ENCODE peak calls at places on chromosomes 5 and 9, in four cellular contexts. D is SIG-M5, B is G401, R is BJ. S is an unnamed sample.

GRCh38 chr9:91197232-91198181 is 164.2 kb downstream of the AUH start:
- DNase-seq in D (no peak), B (no peak), R (peak; percentile 89), S (peak; percentile 88)

GRCh38 chr5:10328323-10328722 is 20.6 kb upstream of the CMBL start:
- DNase-seq in D (no peak), B (no peak), R (no peak), S (no peak)

GRCh38 chr9:19154135-19154612 is 26.9 kb upstream of the PLIN2 start:
- DNase-seq in D (peak; percentile 47), B (no peak), R (no peak), S (peak; percentile 95)

GRCh38 chr5:110510146-110510545 is 216.3 kb downstream of the TMEM232 start:
- DNase-seq in D (no peak), B (no peak), R (no peak), S (no peak)

GRCh38 chr5:60687927-60688720 is 11.8 kb downstream of the DEPDC1B start:
- DNase-seq in D (no peak), B (peak; percentile 20), R (no peak), S (no peak)

GRCh38 chr5:103402861-103403260 is 144.3 kb downstream of the MACIR start:
- DNase-seq in D (no peak), B (no peak), R (no peak), S (no peak)

GRCh38 chr5:68432682-68433081 is 217.1 kb downstream of the PIK3R1 start:
- DNase-seq in D (no peak), B (no peak), R (no peak), S (no peak)

GRCh38 chr5:168734657-168735344 is 155.6 kb upstream of the PANK3 start:
- DNase-seq in D (no peak), B (peak; percentile 18), R (no peak), S (no peak)

GRCh38 chr5:126645132-126645531 is 44.4 kb downstream of the PHAX start:
- DNase-seq in D (no peak), B (no peak), R (no peak), S (no peak)

GRCh38 chr5:139492700-139493192 is 10.2 kb upstream of the STING1 start:
- DNase-seq in D (no peak), B (no peak), R (no peak), S (no peak)

GRCh38 chr9:123742009-123742767 is 187.7 kb downstream of the DENND1A start:
- DNase-seq in D (no peak), B (peak; percentile 54), R (no peak), S (no peak)

GRCh38 chr5:135178476-135179155 is 144.6 kb upstream of the PITX1 start:
- DNase-seq in D (no peak), B (no peak), R (no peak), S (no peak)

GRCh38 chr5:122263352-122264030 is 48.5 kb upstream of the SNCAIP start:
- DNase-seq in D (no peak), B (no peak), R (no peak), S (no peak)

GRCh38 chr5:132017738-132018625 is 6.5 kb upstream of the ACSL6 start:
- DNase-seq in D (no peak), B (no peak), R (no peak), S (no peak)

GRCh38 chr5:69046375-69046957 is 47.3 kb upstream of the SLC30A5 start:
- DNase-seq in D (no peak), B (no peak), R (no peak), S (no peak)

GRCh38 chr9:37302277-37302676 is 120.2 kb upstream of the GRHPR start:
- DNase-seq in D (no peak), B (peak; percentile 72), R (no peak), S (peak; percentile 44)

S was measured in GF-D8.